ENCODE peak calls at places on chromosomes 16 and 17, in seven cellular contexts. Q, P, F, I, D, R and N are unnamed samples.

GRCh38 chr17:17445296-17445924 is 31.4 kb upstream of the MED9 start:
- DNase-seq in F (no peak), D (no peak), Q (no peak), P (no peak), R (no peak), I (no peak), N (no peak)

GRCh38 chr17:77281904-77282367 is 141.2 kb downstream of the SEC14L1 start:
- DNase-seq in R (no peak), F (no peak), Q (peak), D (no peak), P (no peak), I (no peak), N (no peak)

GRCh38 chr17:35788504-35788998 is 6.9 kb downstream of the MMP28 start:
- DNase-seq in Q (no peak), R (peak), P (no peak), F (peak), D (no peak), I (peak), N (peak)

GRCh38 chr16:84153660-84154214 is 8.6 kb downstream of the DNAAF1 start:
- DNase-seq in R (no peak), I (peak), P (no peak), Q (no peak), F (no peak), D (peak), N (no peak)

GRCh38 chr16:26334218-26335111 is 642.7 kb downstream of the HS3ST4 start:
- DNase-seq in P (no peak), Q (no peak), F (no peak), I (no peak), R (no peak), D (no peak), N (no peak)

GRCh38 chr17:18015603-18016002 is 23.4 kb downstream of the ATPAF2 start:
- DNase-seq in F (no peak), P (no peak), Q (no peak), I (no peak), R (no peak), D (no peak), N (no peak)

GRCh38 chr17:33169580-33170285 is 123.4 kb downstream of the ASIC2 start:
- DNase-seq in R (peak), D (no peak), F (peak), I (peak), Q (no peak), P (no peak), N (no peak)

GRCh38 chr16:89017956-89018604 is 41.1 kb upstream of the CBFA2T3 start:
- DNase-seq in Q (no peak), I (peak), F (no peak), P (no peak), D (no peak), R (no peak), N (no peak)

GRCh38 chr16:7405166-7405565 is 72.5 kb downstream of the RBFOX1 start:
- DNase-seq in Q (no peak), P (peak), F (no peak), D (peak), R (no peak), I (no peak), N (no peak)

GRCh38 chr17:63999680-64000531 is 1.8 kb downstream of the PRR29 start:
- DNase-seq in R (no peak), Q (no peak), P (no peak), F (no peak), I (no peak), D (no peak), N (no peak)

GRCh38 chr17:50482110-50482509 is 3.5 kb downstream of the RSAD1 start:
- DNase-seq in F (no peak), R (no peak), P (no peak), Q (no peak), I (no peak), D (no peak), N (no peak)

GRCh38 chr16:48384982-48385271 is 286 bp downstream of the SIAH1 start:
- DNase-seq in D (no peak), R (no peak), I (no peak), P (no peak), F (no peak), Q (no peak), N (peak)

GRCh38 chr17:36599546-36600250 is 1.7 kb upstream of the MRM1 start:
- DNase-seq in P (no peak), Q (no peak), R (no peak), D (no peak), I (no peak), F (no peak), N (no peak)

GRCh38 chr17:2406903-2407790 is 6.3 kb upstream of the MNT start:
- DNase-seq in R (peak), P (peak), I (peak), D (peak), F (peak), Q (peak), N (peak)

GRCh38 chr16:87603684-87604571 is 1.6 kb downstream of the JPH3 start:
- DNase-seq in P (no peak), R (no peak), I (no peak), Q (no peak), F (no peak), D (no peak), N (no peak)

GRCh38 chr16:49701867-49702494 is 153.9 kb downstream of the ZNF423 start:
- DNase-seq in Q (peak), F (no peak), D (peak), P (peak), I (peak), R (no peak), N (peak)

GRCh38 chr16:87829123-87829980 is 40.0 kb downstream of the SLC7A5 start:
- DNase-seq in P (no peak), Q (no peak), I (no peak), D (no peak), R (no peak), F (no peak), N (no peak)

GRCh38 chr16:11507991-11508390 is 78.7 kb downstream of the LITAF start:
- DNase-seq in Q (no peak), F (no peak), D (no peak), I (no peak), R (no peak), P (no peak), N (no peak)

GRCh38 chr16:89506791-89507191 is 1.4 kb upstream of the SPG7 start:
- DNase-seq in F (no peak), I (no peak), R (no peak), P (no peak), D (no peak), Q (no peak), N (no peak)

GRCh38 chr16:85354623-85355514 is 242.6 kb upstream of the CIBAR2 start:
- DNase-seq in I (peak), F (peak), Q (no peak), P (no peak), R (peak), D (no peak), N (peak)

GRCh38 chr16:23248261-23249194 is 53.6 kb upstream of the SCNN1B start:
- DNase-seq in D (no peak), R (peak), F (no peak), Q (no peak), P (no peak), I (no peak), N (no peak)

GRCh38 chr17:21388066-21388465 is 11.9 kb downstream of the KCNJ12 start:
- DNase-seq in R (no peak), D (no peak), P (peak), F (no peak), Q (no peak), I (no peak), N (no peak)

GRCh38 chr17:37797206-37797605 is 52.3 kb upstream of the HNF1B start:
- DNase-seq in F (no peak), P (no peak), Q (no peak), R (no peak), I (no peak), D (no peak), N (peak)

GRCh38 chr17:3710951-3711383 is 12.7 kb upstream of the HASPIN start:
- DNase-seq in I (peak), F (no peak), Q (no peak), P (no peak), R (peak), D (no peak), N (peak)

GRCh38 chr17:21528031-21528684 is 152.0 kb downstream of the KCNJ12 start:
- DNase-seq in Q (no peak), I (no peak), P (no peak), R (no peak), D (no peak), F (no peak), N (no peak)

GRCh38 chr17:81448960-81449359 is 53.7 kb downstream of the BAHCC1 start:
- DNase-seq in D (no peak), R (no peak), P (no peak), I (no peak), Q (no peak), F (no peak), N (no peak)

GRCh38 chr16:83769397-83770008 is 38.3 kb upstream of the HSBP1 start:
- DNase-seq in P (no peak), Q (no peak), I (no peak), D (no peak), R (no peak), F (no peak), N (no peak)

GRCh38 chr17:65560628-65561371 is 648 bp downstream of the AXIN2 start:
- DNase-seq in F (no peak), Q (peak), R (peak), D (peak), I (peak), P (peak), N (peak)

GRCh38 chr17:75795820-75796607 is 11.4 kb downstream of the UNK start:
- DNase-seq in I (no peak), Q (no peak), R (no peak), F (no peak), P (no peak), D (no peak), N (no peak)

GRCh38 chr16:58515871-58516767 is 802 bp downstream of the SETD6 start:
- DNase-seq in I (no peak), R (peak), P (no peak), D (no peak), Q (peak), F (no peak), N (no peak)

GRCh38 chr16:1221628-1222552 is 3.2 kb downstream of the TPSG1 start:
- DNase-seq in Q (no peak), F (no peak), D (no peak), R (no peak), P (no peak), I (no peak), N (peak)

GRCh38 chr16:1218061-1218929 is 6.8 kb downstream of the TPSG1 start:
- DNase-seq in P (no peak), D (no peak), F (no peak), R (no peak), I (no peak), Q (no peak), N (no peak)

GRCh38 chr16:1220841-1221627 is 4.0 kb downstream of the TPSG1 start:
- DNase-seq in I (no peak), D (no peak), R (no peak), F (no peak), P (no peak), Q (no peak), N (no peak)

GRCh38 chr16:1218930-1219611 is 6.0 kb downstream of the TPSG1 start:
- DNase-seq in P (no peak), I (no peak), R (no peak), F (no peak), D (no peak), Q (no peak), N (no peak)

GRCh38 chr16:1220098-1220728 is 4.9 kb downstream of the TPSG1 start:
- DNase-seq in I (no peak), F (no peak), Q (no peak), R (no peak), P (no peak), D (no peak), N (no peak)
- H3K4me3 ChIP-seq in I (no peak), F (no peak), Q (no peak), R (no peak), P (no peak), D (no peak), N (no peak)

DNA sequence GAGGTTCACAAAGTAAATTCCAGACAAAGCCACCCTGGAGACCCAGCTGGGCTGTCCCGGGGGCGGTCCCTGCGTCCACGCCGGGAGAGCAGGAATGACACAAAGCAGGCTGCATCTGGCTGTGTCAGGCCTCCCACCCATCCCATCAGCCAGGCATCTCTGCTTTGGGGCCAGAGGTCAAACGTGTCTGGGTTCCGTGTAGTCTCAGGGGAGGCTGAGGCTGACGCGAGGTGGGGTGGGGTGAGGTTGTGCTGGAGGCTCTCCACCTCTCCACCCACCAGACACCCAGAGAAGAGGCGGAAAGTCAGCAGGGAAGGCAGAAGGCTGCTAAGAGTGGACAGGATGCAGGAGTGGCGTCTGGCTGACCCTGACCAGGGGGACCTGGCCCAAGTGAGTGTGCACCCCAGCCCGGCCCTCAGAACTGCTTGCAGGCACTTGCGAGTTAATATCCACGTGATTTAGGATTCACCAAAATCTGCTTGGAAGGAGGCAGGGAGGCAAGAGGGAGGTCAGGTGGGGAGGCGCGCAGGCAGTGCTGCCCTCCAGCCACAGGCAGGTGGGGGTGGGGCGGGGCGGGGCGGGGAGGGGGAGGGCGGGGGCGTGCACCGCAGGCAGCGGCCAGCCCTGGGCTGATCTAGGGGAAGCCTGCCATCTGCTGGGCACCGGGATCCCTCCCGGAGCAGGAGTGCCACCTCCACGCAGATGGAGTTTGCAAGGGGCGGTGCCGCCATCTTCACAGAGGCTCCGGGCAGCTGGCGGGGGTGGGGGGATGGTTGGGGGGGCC is 44.3 kb downstream of the TBC1D16 start:
- DNase-seq in P (peak), R (peak), I (peak), D (peak), Q (peak), F (no peak), N (peak)
- TF ChIP-seq CTCF in P (peak), R (peak), I (peak), D (peak), Q (peak), F (peak), N (peak)

GRCh38 chr17:29179232-29180036 is 764 bp downstream of the MYO18A start:
- DNase-seq in R (peak), D (peak), I (no peak), Q (peak), P (peak), F (no peak), N (no peak)

GRCh38 chr17:29176500-29177351 is 3.5 kb downstream of the MYO18A start:
- DNase-seq in F (no peak), Q (peak), R (peak), D (peak), P (peak), I (peak), N (peak)

GRCh38 chr17:29178750-29179231 is 1.4 kb downstream of the MYO18A start:
- DNase-seq in P (peak), Q (peak), F (no peak), D (no peak), I (no peak), R (peak), N (no peak)

GRCh38 chr17:29177871-29178749 is 2.1 kb downstream of the MYO18A start:
- DNase-seq in P (peak), D (no peak), F (no peak), I (no peak), Q (peak), R (peak), N (no peak)

DNA sequence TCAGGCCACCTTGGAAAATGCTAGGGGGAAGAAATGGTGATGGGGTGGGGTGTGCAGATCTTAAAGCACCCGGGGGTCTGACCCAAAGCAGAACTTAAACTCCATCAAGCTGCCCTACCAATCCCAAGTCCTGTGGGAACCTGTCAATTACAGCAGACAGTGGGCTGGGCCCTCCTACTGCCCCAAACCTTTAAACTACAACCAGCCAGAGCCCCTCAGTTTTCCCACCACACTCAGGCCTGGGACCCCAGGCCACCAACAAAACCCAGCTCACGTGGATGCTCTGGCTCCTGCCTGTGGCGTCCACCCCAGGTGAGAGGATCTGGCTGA is 2.7 kb downstream of the MYO18A start:
- DNase-seq in I (no peak), D (no peak), F (no peak), R (no peak), P (no peak), Q (no peak), N (no peak)
- H3K4me3 ChIP-seq in I (no peak), D (no peak), F (no peak), R (peak), P (no peak), Q (peak), N (no peak)

DNA sequence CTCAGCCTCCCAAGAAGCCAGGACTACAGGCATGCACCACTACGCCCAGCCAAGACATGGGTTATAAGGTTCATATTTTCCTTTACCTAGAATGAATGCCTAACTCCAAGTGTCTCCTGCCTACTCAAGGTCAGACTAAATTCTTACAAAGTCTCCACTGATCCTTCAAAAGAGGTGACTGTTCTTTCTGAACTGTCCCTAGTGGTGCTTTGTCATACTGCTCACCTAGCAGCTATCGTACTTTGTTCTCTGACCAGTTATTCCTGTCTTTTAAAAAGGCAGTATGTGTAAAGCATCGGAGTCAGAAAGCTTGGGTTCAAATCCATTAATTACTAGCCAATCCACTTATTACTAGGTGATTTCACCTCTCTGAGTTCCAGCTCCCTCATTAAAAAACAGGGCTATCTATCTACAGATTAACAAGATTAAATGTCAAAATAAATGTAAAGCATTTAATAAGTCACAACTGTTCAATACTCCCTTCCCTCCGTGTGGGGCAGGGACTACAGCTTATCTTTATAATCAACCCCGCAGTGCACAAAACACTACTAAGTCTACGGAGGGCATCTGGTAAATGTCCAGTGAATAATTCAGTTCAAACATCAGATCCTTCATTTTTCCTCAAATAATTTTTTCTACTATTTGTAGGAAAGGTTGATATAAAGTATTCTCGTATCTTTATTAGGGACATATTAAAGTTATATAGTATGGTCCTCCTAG is 20.0 kb upstream of the ITGA2B start:
- DNase-seq in F (no peak), D (no peak), P (no peak), I (no peak), Q (no peak), R (no peak), N (no peak)
- TF ChIP-seq CTCF in F (no peak), D (no peak), P (no peak), I (no peak), Q (no peak), R (no peak), N (no peak)

GRCh38 chr17:45242015-45242414 is 19.9 kb downstream of the SPATA32 start:
- DNase-seq in R (no peak), Q (no peak), P (no peak), I (no peak), F (no peak), D (no peak), N (no peak)

GRCh38 chr17:45238155-45238774 is 16.6 kb downstream of the FMNL1 start:
- DNase-seq in P (no peak), F (no peak), D (no peak), I (no peak), Q (no peak), R (no peak), N (no peak)

GRCh38 chr17:45243750-45244149 is 18.1 kb downstream of the SPATA32 start:
- DNase-seq in F (no peak), D (no peak), Q (peak), P (no peak), I (no peak), R (no peak), N (no peak)

GRCh38 chr17:45241315-45242011 is 19.8 kb downstream of the FMNL1 start:
- DNase-seq in D (no peak), F (no peak), Q (peak), I (no peak), R (no peak), P (no peak), N (no peak)

GRCh38 chr17:45240905-45241314 is 19.2 kb downstream of the FMNL1 start:
- DNase-seq in P (no peak), D (no peak), R (no peak), Q (no peak), F (no peak), I (no peak), N (no peak)
- H3K4me3 ChIP-seq in P (peak), D (no peak), R (no peak), Q (no peak), F (no peak), I (no peak), N (peak)